ENCODE peak calls at places on chromosomes 7 and 10, in six cellular contexts. Z, G, D, X, I and M are unnamed samples.

GRCh38 chr7:78489851-78490250 is 691.3 kb downstream of the PHTF2 start:
- DNase-seq in Z (no peak), G (no peak), D (peak; percentile 17), X (no peak), I (peak; percentile 72), M (no peak)

GRCh38 chr7:79407351-79407750 is 46.1 kb downstream of the MAGI2 start:
- DNase-seq in Z (no peak), G (no peak), D (peak; percentile 26), X (no peak), I (no peak), M (no peak)

GRCh38 chr7:66682350-66683093 is 53.8 kb downstream of the KCTD7 start:
- DNase-seq in Z (no peak), G (no peak), D (peak; percentile 26), X (no peak), I (peak; percentile 54), M (no peak)

GRCh38 chr10:95513941-95514392 is 47.2 kb downstream of the SORBS1 start:
- DNase-seq in Z (no peak), G (no peak), D (peak; percentile 43), X (no peak), I (peak; percentile 68), M (no peak)

GRCh38 chr7:32048970-32049369 is 21.2 kb downstream of the PDE1C start:
- DNase-seq in Z (no peak), G (no peak), D (no peak), X (no peak), I (no peak), M (no peak)

GRCh38 chr10:47458466-47459154 is 25.3 kb downstream of the ANXA8 start:
- DNase-seq in Z (no peak), G (no peak), D (peak; percentile 78), X (peak; percentile 65), I (peak; percentile 81), M (no peak)

GRCh38 chr7:51019231-51019844 is 236.6 kb upstream of the GRB10 start:
- DNase-seq in Z (no peak), G (no peak), D (peak; percentile 89), X (no peak), I (peak; percentile 71), M (no peak)

GRCh38 chr7:134302120-134302519 is 14.6 kb downstream of the SLC35B4 start:
- DNase-seq in Z (no peak), G (no peak), D (no peak), X (no peak), I (peak; percentile 26), M (no peak)

GRCh38 chr7:18347170-18347569 is 148.4 kb upstream of the HDAC9 start:
- DNase-seq in Z (no peak), G (no peak), D (no peak), X (no peak), I (no peak), M (no peak)

GRCh38 chr10:131609176-131609575 is 291.6 kb upstream of the PPP2R2D start:
- DNase-seq in Z (no peak), G (no peak), D (no peak), X (no peak), I (no peak), M (no peak)

GRCh38 chr7:129607471-129608120 is 3.9 kb upstream of the NRF1 start:
- DNase-seq in Z (no peak), G (no peak), D (peak; percentile 33), X (peak; percentile 35), I (peak; percentile 32), M (no peak)

GRCh38 chr7:25846722-25847121 is 305.3 kb upstream of the NFE2L3 start:
- DNase-seq in Z (no peak), G (no peak), D (peak; percentile 96), X (peak; percentile 77), I (peak; percentile 65), M (peak; percentile 62)

GRCh38 chr7:25014735-25015134 is 34.8 kb upstream of the OSBPL3 start:
- DNase-seq in Z (no peak), G (no peak), D (peak; percentile 83), X (no peak), I (peak; percentile 95), M (no peak)

GRCh38 chr7:82549616-82550285 is 106.2 kb upstream of the CACNA2D1 start:
- DNase-seq in Z (no peak), G (no peak), D (no peak), X (no peak), I (no peak), M (no peak)

GRCh38 chr7:69813637-69814240 is 215.5 kb downstream of the AUTS2 start:
- DNase-seq in Z (no peak), G (no peak), D (no peak), X (no peak), I (peak; percentile 54), M (no peak)

GRCh38 chr10:132566892-132567291 is 29.3 kb downstream of the INPP5A start:
- DNase-seq in Z (no peak), G (no peak), D (no peak), X (no peak), I (no peak), M (no peak)

GRCh38 chr7:7416031-7416968 is 119.4 kb downstream of the COL28A1 start:
- DNase-seq in Z (no peak), G (no peak), D (peak; percentile 76), X (peak; percentile 74), I (peak; percentile 16), M (peak; percentile 14)

GRCh38 chr7:24213311-24213710 is 70.7 kb upstream of the NPY start:
- DNase-seq in Z (no peak), G (no peak), D (no peak), X (no peak), I (no peak), M (no peak)

GRCh38 chr10:106395061-106395749 is 769.3 kb downstream of the SORCS1 start:
- DNase-seq in Z (no peak), G (no peak), D (peak; percentile 12), X (no peak), I (peak; percentile 40), M (no peak)

GRCh38 chr10:106571216-106571954 is 593.1 kb downstream of the SORCS1 start:
- DNase-seq in Z (no peak), G (no peak), D (peak; percentile 73), X (peak; percentile 45), I (peak; percentile 53), M (no peak)

GRCh38 chr10:124339951-124340760 is 78.6 kb downstream of the OAT start:
- DNase-seq in Z (no peak), G (no peak), D (peak; percentile 74), X (peak; percentile 31), I (peak; percentile 91), M (no peak)

GRCh38 chr7:107078517-107078966 is 34.0 kb downstream of the PRKAR2B start:
- DNase-seq in Z (peak; percentile 4), G (peak; percentile 68), D (peak; percentile 52), X (no peak), I (peak; percentile 4), M (no peak)

GRCh38 chr7:116142850-116143249 is 67.5 kb upstream of the TES start:
- DNase-seq in Z (no peak), G (no peak), D (no peak), X (no peak), I (no peak), M (no peak)

GRCh38 chr7:17523813-17524741 is 225.6 kb downstream of the AHR start:
- DNase-seq in Z (no peak), G (peak; percentile 80), D (peak; percentile 92), X (peak; percentile 30), I (peak; percentile 78), M (peak; percentile 75)

GRCh38 chr7:90690159-90690858 is 94.2 kb downstream of the CDK14 start:
- DNase-seq in Z (no peak), G (no peak), D (no peak), X (no peak), I (no peak), M (no peak)
- TF ChIP-seq CTCF in Z (no peak), G (no peak), D (no peak), X (no peak), I (no peak), M (no peak)

DNA sequence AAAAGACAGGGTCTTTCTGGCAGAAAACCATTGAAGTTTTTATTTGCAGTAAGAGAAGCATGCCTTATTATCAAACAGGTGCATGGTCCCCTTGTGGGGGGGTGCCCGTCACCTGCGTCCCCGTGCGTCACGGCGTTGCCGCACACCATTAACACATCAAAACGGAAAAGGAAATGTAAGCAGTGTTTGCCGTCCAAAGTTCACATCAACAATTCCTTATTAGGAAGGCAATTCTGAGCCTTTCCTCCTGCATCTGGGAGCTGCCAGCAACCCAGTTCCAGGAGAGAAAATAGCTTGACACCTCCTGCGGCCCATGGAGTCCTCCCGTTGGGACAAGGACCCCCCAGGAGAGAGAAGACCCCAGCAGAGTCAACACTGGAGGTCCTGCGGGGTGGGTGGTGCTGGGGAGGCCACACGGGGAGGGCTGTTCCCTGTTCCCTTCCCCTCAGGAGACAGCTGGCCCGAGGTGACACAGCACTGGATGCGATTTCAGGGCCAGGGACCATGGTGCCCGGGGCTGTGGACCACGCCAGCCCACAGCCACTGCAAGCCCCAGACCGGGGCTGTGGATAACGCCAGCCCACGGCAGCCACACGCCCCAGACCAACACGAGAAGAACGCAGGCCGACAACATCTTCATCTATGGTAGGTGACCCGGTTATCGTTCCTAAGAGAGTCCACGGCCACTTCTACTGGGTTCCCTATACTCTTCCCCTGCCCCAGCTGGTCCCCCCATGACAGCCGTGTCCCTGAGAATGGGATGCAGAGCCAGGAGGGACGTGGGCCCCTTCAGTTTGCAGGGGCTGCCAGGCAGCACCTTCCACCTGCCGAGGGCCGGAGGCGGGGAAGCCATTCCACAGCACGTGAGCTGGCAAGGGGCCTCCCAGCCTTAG is 39.4 kb downstream of the DIP2C start:
- DNase-seq in Z (no peak), G (no peak), D (no peak), X (peak; percentile 86), I (no peak), M (no peak)
- H3K4me3 ChIP-seq in Z (no peak overlapping the region), G (peak overlapping the region; percentile 19), D (no peak overlapping the region), X (no peak overlapping the region), I (no peak overlapping the region), M (no peak overlapping the region)

DNA sequence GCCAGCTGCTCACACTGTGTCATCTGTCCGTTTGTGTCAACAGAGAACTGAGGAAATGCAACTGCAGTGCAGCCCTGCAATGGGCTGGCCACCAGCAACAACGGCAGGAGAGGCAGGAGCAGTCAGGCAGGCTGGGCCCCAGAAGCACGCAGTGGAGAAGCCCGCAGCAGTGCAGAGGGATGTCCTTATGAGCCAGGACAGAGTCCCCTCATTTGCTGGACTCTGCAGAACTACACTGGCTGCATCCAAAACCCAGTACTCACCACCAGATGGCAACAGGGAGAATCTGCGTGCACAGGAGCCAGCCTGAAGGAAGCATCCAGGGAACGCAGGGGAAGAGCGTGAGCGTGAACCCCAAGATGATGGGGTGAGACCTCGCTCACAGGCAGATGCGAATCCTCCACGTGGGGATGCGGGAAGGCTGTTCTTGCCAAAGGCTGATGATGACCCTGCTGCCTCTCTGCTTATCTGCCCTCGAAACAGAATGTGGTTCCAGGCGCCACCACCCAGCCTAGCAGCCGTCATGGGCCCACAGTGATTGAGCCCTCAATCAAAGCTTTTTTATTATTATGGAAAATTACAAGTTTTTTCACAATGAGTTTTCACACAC is 232.1 kb downstream of the PTPRN2 start:
- DNase-seq in Z (peak; percentile 4), G (no peak), D (no peak), X (no peak), I (no peak), M (no peak)
- TF ChIP-seq CTCF in Z (peak; percentile 64), G (no peak), D (no peak), X (peak; percentile 23), I (no peak), M (peak; percentile 70)

DNA sequence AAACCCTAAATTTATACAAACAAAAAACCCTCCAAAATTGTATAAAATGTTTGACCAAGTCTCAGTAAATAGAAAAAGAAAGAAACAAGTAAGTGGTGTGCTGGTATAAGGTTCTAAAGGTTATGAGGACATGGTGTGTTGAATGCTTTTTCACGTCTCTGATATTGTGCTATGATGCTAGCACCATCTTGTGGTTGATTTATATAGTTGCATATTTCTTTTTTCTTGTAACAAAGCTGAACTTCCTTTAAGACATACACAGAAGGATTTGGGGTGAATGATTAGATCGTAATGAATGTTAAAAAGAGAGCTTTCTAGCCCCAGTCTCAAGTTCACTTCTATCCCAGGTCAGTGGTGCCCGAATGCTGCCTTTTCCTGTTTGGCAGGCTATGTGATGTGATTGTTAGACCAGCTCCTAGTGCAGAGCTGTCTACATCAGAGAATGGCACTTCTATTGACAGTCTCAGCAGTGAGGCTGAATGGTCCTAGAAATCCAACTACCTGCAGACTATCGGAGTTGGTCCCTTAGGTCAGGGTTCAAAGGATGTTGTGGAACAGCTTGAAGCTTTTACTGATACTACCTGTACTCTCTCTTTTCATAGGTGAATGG is 25.0 kb downstream of the VTI1A start:
- DNase-seq in Z (peak; percentile 72), G (no peak), D (peak; percentile 73), X (peak; percentile 58), I (peak; percentile 68), M (no peak)
- H3K4me3 ChIP-seq in Z (no peak overlapping the region), G (no peak overlapping the region), D (no peak overlapping the region), X (no peak overlapping the region), I (no peak overlapping the region), M (no peak overlapping the region)